ENCODE peak calls at places on chromosome 6, in four cellular contexts. L is cardiac muscle cell; W is CD8-positive, alpha-beta T cell; I is GM06990. B is an unnamed sample.

GRCh38 chr6:133681880-133682279 is 207.0 kb upstream of the TCF21 start:
- DNase-seq in L (no peak), W (no peak), I (no peak), B (no peak)

GRCh38 chr6:111031151-111031550 is 49.3 kb downstream of the RPF2 start:
- DNase-seq in L (no peak), W (no peak), I (no peak), B (no peak)

GRCh38 chr6:11230158-11231107 is 2.0 kb downstream of the NEDD9 start:
- DNase-seq in L (no peak), W (no peak), I (no peak), B (no peak)

GRCh38 chr6:52998603-52999002 is 3.5 kb upstream of the GSTA4 start:
- DNase-seq in L (no peak), W (no peak), I (no peak), B (no peak)

GRCh38 chr6:1767481-1768246 is 157.9 kb downstream of the FOXC1 start:
- DNase-seq in L (peak; percentile 91), W (no peak), I (no peak), B (no peak)

GRCh38 chr6:131136021-131136847 is 967 bp downstream of the AKAP7 start:
- DNase-seq in L (no peak), W (no peak), I (no peak), B (no peak)

GRCh38 chr6:22113046-22113766 is 183.6 kb downstream of the PRL start:
- DNase-seq in L (no peak), W (no peak), I (no peak), B (no peak)

GRCh38 chr6:73983367-73983766 is 287.4 kb downstream of the CD109 start:
- DNase-seq in L (no peak), W (no peak), I (no peak), B (no peak)

GRCh38 chr6:7728855-7729590 is 3.1 kb downstream of the BMP6 start:
- DNase-seq in L (no peak), W (no peak), I (no peak), B (no peak)

GRCh38 chr6:18595774-18596528 is 208.8 kb downstream of the RNF144B start:
- DNase-seq in L (peak; percentile 85), W (peak; percentile 10), I (no peak), B (peak; percentile 11)

GRCh38 chr6:131062245-131063027 is 609 bp downstream of the EPB41L2 start:
- DNase-seq in L (peak; percentile 40), W (no peak), I (peak; percentile 56), B (no peak)

GRCh38 chr6:132867055-132867454 is 52.7 kb downstream of the RPS12 start:
- DNase-seq in L (peak; percentile 58), W (no peak), I (no peak), B (no peak)

GRCh38 chr6:44386929-44387345 is 569 bp upstream of the CDC5L start:
- DNase-seq in L (no peak), W (no peak), I (no peak), B (no peak)

GRCh38 chr6:130624046-130624445 is 203.2 kb upstream of the SMLR1 start:
- DNase-seq in L (no peak), W (no peak), I (peak; percentile 70), B (no peak)

GRCh38 chr6:151025076-151025475 is 159.6 kb downstream of the MTHFD1L start:
- DNase-seq in L (no peak), W (no peak), I (no peak), B (no peak)

GRCh38 chr6:99603421-99604160 is 3.0 kb upstream of the PRDM13 start:
- DNase-seq in L (peak; percentile 73), W (no peak), I (no peak), B (no peak)

GRCh38 chr6:5151955-5152401 is 66.8 kb downstream of the PPP1R3G start:
- DNase-seq in L (no peak), W (no peak), I (no peak), B (peak; percentile 44)

GRCh38 chr6:44464051-44464450 is 76.5 kb downstream of the CDC5L start:
- DNase-seq in L (no peak), W (no peak), I (no peak), B (no peak)

GRCh38 chr6:162088091-162088490 is 639.5 kb downstream of the PRKN start:
- DNase-seq in L (no peak), W (no peak), I (no peak), B (no peak)
- H3K27me3 ChIP-seq in L (no peaks in the 10 kb centered on the region), W (no peaks in the 10 kb centered on the region), I (no peaks in the 10 kb centered on the region), B (no peaks in the 10 kb centered on the region)

DNA sequence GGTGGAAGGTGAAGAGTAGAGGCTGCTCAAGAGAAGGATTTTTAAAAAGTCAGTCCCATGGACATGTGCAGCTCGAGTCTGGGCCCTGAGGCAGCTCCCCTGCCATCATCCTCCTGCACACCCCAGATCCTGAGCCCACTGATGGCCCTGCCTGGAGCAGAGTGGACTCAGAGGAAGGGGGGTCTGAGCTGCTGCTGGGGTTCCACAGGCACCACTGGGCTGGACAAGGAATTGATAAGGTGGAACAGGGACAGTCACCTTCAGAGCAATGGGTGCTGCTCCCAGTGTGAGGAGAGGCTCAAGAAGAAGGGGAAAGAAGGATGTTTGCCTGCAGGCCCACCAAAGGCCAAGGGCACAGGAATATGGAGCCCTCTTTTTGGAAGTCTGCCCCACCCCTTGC is 6.2 kb downstream of the ULBP2 start:
- DNase-seq in L (no peak), W (no peak), I (no peak), B (no peak)
- H3K27me3 ChIP-seq in L (peaks cover 86% of the 10 kb centered on the region), W (no peaks in the 10 kb centered on the region), I (no peaks in the 10 kb centered on the region), B (peaks cover 25% of the 10 kb centered on the region)

GRCh38 chr6:149936743-149937142 is 5.1 kb upstream of the ULBP2 start:
- DNase-seq in L (no peak), W (no peak), I (no peak), B (no peak)

GRCh38 chr6:149941583-149942460 is at the start of gene ULBP2:
- DNase-seq in L (peak; percentile 68), W (peak; percentile 81), I (peak; percentile 79), B (peak; percentile 85)

GRCh38 chr6:149940673-149940984 is 1.2 kb upstream of the ULBP2 start:
- DNase-seq in L (no peak), W (no peak), I (no peak), B (no peak)

GRCh38 chr6:149939909-149940672 is 1.7 kb upstream of the ULBP2 start:
- DNase-seq in L (no peak), W (no peak), I (no peak), B (no peak)

GRCh38 chr6:149938571-149939462 is 3.0 kb upstream of the ULBP2 start:
- DNase-seq in L (no peak), W (no peak), I (peak; percentile 83), B (no peak)
- H3K27me3 ChIP-seq in L (peaks cover 100% of the 10 kb centered on the region), W (peaks cover 54% of the 10 kb centered on the region), I (peaks cover 3% of the 10 kb centered on the region), B (peaks cover 16% of the 10 kb centered on the region)

DNA sequence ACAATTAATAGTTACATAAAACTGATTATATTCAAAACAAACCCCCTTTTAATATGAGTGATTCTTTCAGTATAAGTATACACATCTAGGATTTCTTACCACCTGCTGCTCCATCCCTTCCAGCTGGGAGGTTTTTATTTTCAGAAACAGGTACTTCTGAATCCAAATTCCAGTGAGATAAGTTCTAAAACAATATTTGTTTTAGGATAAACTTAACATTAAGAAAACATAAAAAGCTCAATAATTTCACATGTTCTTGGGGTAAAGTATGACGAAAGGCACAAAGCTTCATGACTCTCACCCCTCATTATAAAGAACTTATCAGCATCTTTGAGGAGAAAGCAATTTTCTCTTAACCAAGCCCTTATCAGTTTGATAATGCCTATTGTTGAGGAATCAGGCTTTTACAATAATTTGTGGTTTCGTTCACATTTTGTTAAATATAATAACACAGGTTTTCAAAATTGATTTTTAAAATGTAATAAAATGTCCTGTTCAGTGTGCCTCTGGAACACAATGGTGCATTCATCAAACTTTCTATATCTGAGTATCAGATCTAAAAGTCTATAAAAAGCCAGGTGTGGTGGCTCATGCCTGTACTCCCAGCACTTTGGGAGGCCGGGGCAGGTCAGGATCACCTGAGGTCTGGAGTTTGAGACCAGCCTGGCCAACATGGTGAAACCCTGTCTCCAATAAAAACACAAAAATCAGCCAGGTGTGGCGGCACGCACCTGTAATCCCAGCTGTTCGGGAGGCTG is 4.3 kb downstream of the FAM217A start:
- DNase-seq in L (no peak), W (no peak), I (no peak), B (no peak)
- H3K27me3 ChIP-seq in L (no peaks in the 10 kb centered on the region), W (no peaks in the 10 kb centered on the region), I (no peaks in the 10 kb centered on the region), B (peaks cover 3% of the 10 kb centered on the region)

DNA sequence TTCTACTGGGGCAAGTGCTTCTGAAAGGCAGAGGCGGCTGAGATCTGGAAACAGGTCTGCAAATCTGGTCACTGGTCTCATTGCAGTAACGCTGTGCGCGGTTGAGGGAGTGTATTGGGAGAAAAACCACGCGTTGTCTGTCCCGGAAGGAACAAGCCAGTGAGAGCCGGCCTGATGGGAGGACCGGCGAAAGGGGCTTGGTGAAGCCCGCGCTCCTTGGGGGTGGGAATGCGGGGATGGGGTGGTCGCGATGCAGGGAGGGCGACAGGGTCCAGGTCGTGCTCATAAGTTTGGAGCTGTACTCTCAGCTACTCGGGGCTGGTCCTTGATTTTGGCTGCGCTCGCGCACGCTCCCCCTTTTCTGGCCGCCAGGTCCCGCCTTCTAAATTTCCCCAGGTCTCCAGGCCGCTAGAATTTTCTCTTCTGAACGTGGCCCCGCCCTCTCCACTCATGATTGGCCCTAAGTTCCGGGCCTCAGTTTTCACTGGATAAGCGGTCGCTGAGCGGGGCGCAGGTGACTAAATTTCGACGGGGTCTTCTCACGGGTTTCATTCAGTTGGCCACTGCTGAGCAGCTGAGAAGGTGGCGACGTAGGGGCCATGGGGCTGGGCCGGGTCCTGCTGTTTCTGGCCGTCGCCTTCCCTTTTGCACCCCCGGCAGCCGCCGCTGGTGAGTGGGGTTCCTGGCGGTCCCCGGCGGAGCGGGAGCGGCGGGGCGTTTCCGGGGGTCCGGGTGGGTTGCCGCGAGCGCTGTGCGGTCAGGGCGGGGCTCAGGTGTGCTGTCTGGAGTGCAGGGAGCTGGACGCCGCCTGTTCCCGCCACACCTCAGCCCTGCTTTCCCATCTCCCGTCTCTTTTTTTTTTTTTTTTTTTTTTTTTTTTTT is at the start of gene MICB:
- DNase-seq in L (peak; percentile 84), W (peak; percentile 75), I (peak; percentile 84), B (peak; percentile 46)
- H3K27me3 ChIP-seq in L (peaks cover 56% of the 10 kb centered on the region), W (no peaks in the 10 kb centered on the region), I (no peaks in the 10 kb centered on the region), B (no peaks in the 10 kb centered on the region)

B was measured in keratinocyte.